ENCODE peak calls at places on chromosome 7, in seven cellular contexts. X is occipital lobe; A is HFF-Myc; M is H7; V is esophagus squamous epithelium; D is stimulated activated CD4-positive, alpha-beta T cell treated with anti-CD3 and anti-CD28 coated beads, Interleukin-2, amount 100 ng/mL, for 48 hours; U is ureter. L is an unnamed sample.

GRCh38 chr7:108430664-108431063 is 25.6 kb downstream of the NRCAM start:
- DNase-seq in X (no peak), A (no peak), M (no peak), V (no peak), D (no peak), U (no peak), L (no peak)

GRCh38 chr7:27116962-27117686 is 13.4 kb downstream of the HOXA4 start:
- DNase-seq in X (no peak), A (no peak), M (no peak), V (no peak), D (no peak), U (no peak), L (no peak)

GRCh38 chr7:150931199-150931869 is 46.8 kb downstream of the KCNH2 start:
- DNase-seq in X (no peak), A (no peak), M (no peak), V (no peak), D (no peak), U (peak; percentile 35), L (no peak)

GRCh38 chr7:96786261-96786997 is 76.8 kb upstream of the SEM1 start:
- DNase-seq in X (no peak), A (no peak), M (peak; percentile 32), V (no peak), D (no peak), U (no peak), L (peak; percentile 83)

GRCh38 chr7:727104-727805 is at the start of gene PRKAR1B:
- DNase-seq in X (no peak), A (no peak), M (peak; percentile 95), V (no peak), D (peak; percentile 39), U (no peak), L (no peak)

GRCh38 chr7:25851332-25852248 is 300.4 kb upstream of the NFE2L3 start:
- DNase-seq in X (peak; percentile 63), A (no peak), M (peak; percentile 73), V (no peak), D (peak; percentile 70), U (peak; percentile 92), L (peak; percentile 74)

GRCh38 chr7:86913709-86914108 is 145.7 kb downstream of the ELAPOR2 start:
- DNase-seq in X (no peak), A (peak; percentile 69), M (no peak), V (no peak), D (no peak), U (no peak), L (no peak)

GRCh38 chr7:44846816-44847508 is 925 bp downstream of the H2AZ2 start:
- DNase-seq in X (no peak), A (no peak), M (no peak), V (no peak), D (no peak), U (no peak), L (no peak)

GRCh38 chr7:98077762-98078161 is 28.9 kb upstream of the LMTK2 start:
- DNase-seq in X (no peak), A (no peak), M (no peak), V (no peak), D (no peak), U (no peak), L (no peak)

GRCh38 chr7:139494835-139495568 is 11.5 kb upstream of the KLRG2 start:
- DNase-seq in X (no peak), A (no peak), M (no peak), V (no peak), D (no peak), U (no peak), L (no peak)

GRCh38 chr7:122544463-122544862 is 154.5 kb downstream of the RNF133 start:
- DNase-seq in X (no peak), A (no peak), M (no peak), V (no peak), D (no peak), U (no peak), L (no peak)

GRCh38 chr7:332020-332517 is 42.1 kb downstream of the FOXL3 start:
- DNase-seq in X (no peak), A (no peak), M (no peak), V (no peak), D (no peak), U (no peak), L (no peak)

GRCh38 chr7:24199978-24200377 is 84.0 kb upstream of the NPY start:
- DNase-seq in X (no peak), A (no peak), M (no peak), V (no peak), D (no peak), U (no peak), L (no peak)

GRCh38 chr7:100678291-100678984 is 4.9 kb downstream of the GNB2 start:
- DNase-seq in X (no peak), A (no peak), M (peak; percentile 78), V (no peak), D (no peak), U (no peak), L (no peak)

GRCh38 chr7:91064052-91064451 is 200.2 kb upstream of the FZD1 start:
- DNase-seq in X (no peak), A (no peak), M (no peak), V (no peak), D (no peak), U (no peak), L (no peak)

GRCh38 chr7:139772115-139772514 is 5.7 kb downstream of the HIPK2 start:
- DNase-seq in X (no peak), A (no peak), M (no peak), V (no peak), D (no peak), U (no peak), L (no peak)

GRCh38 chr7:10913457-10913856 is 60.2 kb upstream of the PHF14 start:
- DNase-seq in X (no peak), A (no peak), M (no peak), V (no peak), D (no peak), U (no peak), L (no peak)

GRCh38 chr7:17773289-17773626 is 167.0 kb downstream of the SNX13 start:
- DNase-seq in X (no peak), A (no peak), M (no peak), V (no peak), D (no peak), U (no peak), L (no peak)

GRCh38 chr7:47470567-47471357 is 111.1 kb downstream of the TNS3 start:
- DNase-seq in X (no peak), A (no peak), M (peak; percentile 85), V (no peak), D (no peak), U (no peak), L (peak; percentile 82)